ENCODE peak calls at places on chromosome 5, in ten cellular contexts. Y is GM13977, X is NCI-H345, L is left cardiac atrium, Z is heart left ventricle, S is nucleus accumbens, T is hypothalamus, K is astrocyte of the hippocampus, W is left ventricle myocardium superior, P is kidney epithelial cell. D is an unnamed sample.

GRCh38 chr5:172902497-172903472 is 56.4 kb upstream of the RPL26L1 start:
- DNase-seq in Y (no peak), L (peak), S (peak), K (peak), X (no peak), Z (peak), T (peak), P (peak), W (peak), D (peak)

GRCh38 chr5:131514316-131515275 is 120.4 kb downstream of the RAPGEF6 start:
- DNase-seq in K (no peak), T (no peak), L (no peak), Y (peak), X (no peak), Z (no peak), W (no peak), S (no peak), P (no peak), D (no peak)

GRCh38 chr5:107705390-107706014 is 34.8 kb upstream of the EFNA5 start:
- DNase-seq in Z (no peak), X (no peak), P (peak), T (no peak), W (no peak), K (peak), L (no peak), S (no peak), Y (no peak), D (no peak)

GRCh38 chr5:59158165-59158564 is 575.3 kb downstream of the RAB3C start:
- DNase-seq in P (no peak), W (no peak), T (no peak), L (no peak), X (no peak), S (no peak), K (no peak), Y (no peak), Z (peak), D (no peak)

GRCh38 chr5:32501071-32501470 is 56.5 kb upstream of the ZFR start:
- DNase-seq in K (no peak), T (no peak), W (no peak), P (no peak), Z (no peak), S (no peak), Y (no peak), L (no peak), X (no peak), D (no peak)

GRCh38 chr5:138182808-138183207 is 3.9 kb downstream of the KIF20A start:
- DNase-seq in Z (no peak), P (no peak), W (peak), S (no peak), X (no peak), K (no peak), Y (no peak), L (no peak), T (no peak), D (no peak)

GRCh38 chr5:76794871-76795270 is 24.0 kb upstream of the F2RL1 start:
- DNase-seq in S (no peak), Y (no peak), P (peak), Z (no peak), X (no peak), L (no peak), W (no peak), K (peak), T (no peak), D (no peak)

GRCh38 chr5:95930141-95930540 is 31.5 kb downstream of the ELL2 start:
- DNase-seq in Z (no peak), K (no peak), T (no peak), S (no peak), Y (no peak), W (no peak), X (no peak), L (no peak), P (no peak), D (no peak)

GRCh38 chr5:8327016-8327415 is 458.1 kb downstream of the MTRR start:
- DNase-seq in K (no peak), W (no peak), T (no peak), Z (no peak), X (no peak), Y (no peak), S (no peak), L (no peak), P (no peak), D (no peak)